ENCODE peak calls at places on chromosomes 13 and 19, in nine cellular contexts. O is colonic mucosa; B is NCI-H1105 treated with DMSO at 0.1 percent for 48 hours; V is naive thymus-derived CD4-positive, alpha-beta T cell; U is T-helper 2 cell; P is spleen; L is central memory CD4-positive, alpha-beta T cell; J is heart left ventricle; A is Peyer's patch. Y is an unnamed sample.

GRCh38 chr13:31824705-31825512 is 85.6 kb downstream of the RXFP2 start:
- DNase-seq in O (no peak), B (no peak), V (no peak), U (no peak), P (no peak), L (no peak), J (no peak), A (no peak), Y (peak; percentile 47)

GRCh38 chr19:3408996-3409345 is 42.6 kb downstream of the NFIC start:
- DNase-seq in O (no peak), B (no peak), V (no peak), U (no peak), P (no peak), L (no peak), J (no peak), A (no peak), Y (no peak)

GRCh38 chr13:68023838-68024581 is 793.9 kb upstream of the PCDH9 start:
- DNase-seq in O (peak; percentile 21), B (no peak), V (no peak), U (no peak), P (no peak), L (no peak), J (no peak), A (no peak), Y (no peak)

GRCh38 chr13:84263354-84264069 is 381.2 kb upstream of the SLITRK1 start:
- DNase-seq in O (no peak), B (no peak), V (no peak), U (no peak), P (no peak), L (no peak), J (no peak), A (no peak), Y (no peak)

GRCh38 chr19:58572818-58573657 is at the start of gene MZF1:
- DNase-seq in O (peak; percentile 99), B (no peak), V (peak; percentile 99), U (peak; percentile 99), P (peak; percentile 100), L (peak; percentile 100), J (peak; percentile 100), A (peak; percentile 100), Y (peak; percentile 100)

GRCh38 chr13:91058066-91058465 is 289.4 kb upstream of the MIR17HG start:
- DNase-seq in O (no peak), B (no peak), V (no peak), U (no peak), P (no peak), L (no peak), J (no peak), A (no peak), Y (peak; percentile 1)

GRCh38 chr19:49342291-49342721 is 7.1 kb downstream of the CD37 start:
- DNase-seq in O (no peak), B (no peak), V (no peak), U (no peak), P (peak; percentile 75), L (no peak), J (no peak), A (no peak), Y (no peak)

GRCh38 chr13:89783221-89783755 is 1564.2 kb upstream of the MIR17HG start:
- DNase-seq in O (no peak), B (no peak), V (no peak), U (no peak), P (peak; percentile 44), L (no peak), J (no peak), A (no peak), Y (no peak)

GRCh38 chr19:3482507-3483225 is 575 bp downstream of the SMIM44 start:
- DNase-seq in O (peak; percentile 76), B (no peak), V (no peak), U (no peak), P (no peak), L (no peak), J (no peak), A (no peak), Y (no peak)

GRCh38 chr13:79281335-79281734 is 124.7 kb downstream of the RBM26 start:
- DNase-seq in O (no peak), B (no peak), V (no peak), U (no peak), P (no peak), L (no peak), J (no peak), A (no peak), Y (no peak)

GRCh38 chr13:75123428-75123827 is 358.5 kb downstream of the TBC1D4 start:
- DNase-seq in O (no peak), B (peak; percentile 9), V (no peak), U (no peak), P (no peak), L (no peak), J (no peak), A (no peak), Y (no peak)

GRCh38 chr19:13343514-13343913 is 162.8 kb downstream of the CACNA1A start:
- DNase-seq in O (no peak), B (no peak), V (no peak), U (no peak), P (no peak), L (no peak), J (no peak), A (no peak), Y (no peak)

GRCh38 chr13:68257111-68257842 is 1027.1 kb upstream of the PCDH9 start:
- DNase-seq in O (no peak), B (no peak), V (no peak), U (no peak), P (no peak), L (no peak), J (no peak), A (no peak), Y (peak; percentile 12)

GRCh38 chr19:955803-956746 is 28.1 kb upstream of the WDR18 start:
- DNase-seq in O (no peak), B (no peak), V (no peak), U (no peak), P (no peak), L (no peak), J (no peak), A (no peak), Y (no peak)

GRCh38 chr13:78239681-78240080 is 321.1 kb upstream of the EDNRB start:
- DNase-seq in O (no peak), B (no peak), V (no peak), U (no peak), P (no peak), L (no peak), J (no peak), A (no peak), Y (no peak)

GRCh38 chr13:30616927-30617314 is 799 bp upstream of the USPL1 start:
- DNase-seq in O (peak; percentile 77), B (peak; percentile 66), V (no peak), U (no peak), P (no peak), L (peak; percentile 67), J (peak; percentile 76), A (peak; percentile 78), Y (peak; percentile 86)

GRCh38 chr13:29484236-29484635 is 111.3 kb downstream of the SLC7A1 start:
- DNase-seq in O (no peak), B (no peak), V (no peak), U (no peak), P (peak; percentile 72), L (no peak), J (no peak), A (no peak), Y (no peak)

GRCh38 chr13:102310691-102311432 is 91.0 kb downstream of the FGF14 start:
- DNase-seq in O (no peak), B (no peak), V (no peak), U (no peak), P (no peak), L (no peak), J (peak; percentile 43), A (no peak), Y (no peak)

GRCh38 chr13:113874177-113874576 is 10.3 kb upstream of the GAS6 start:
- DNase-seq in O (no peak), B (no peak), V (no peak), U (no peak), P (no peak), L (no peak), J (no peak), A (no peak), Y (no peak)

GRCh38 chr13:50369646-50370045 is 354.4 kb downstream of the KCNRG start:
- DNase-seq in O (no peak), B (no peak), V (no peak), U (no peak), P (no peak), L (no peak), J (no peak), A (no peak), Y (no peak)

GRCh38 chr13:99289674-99290337 is 17.4 kb downstream of the GPR183 start:
- DNase-seq in O (no peak), B (no peak), V (no peak), U (no peak), P (no peak), L (peak; percentile 43), J (no peak), A (no peak), Y (no peak)

GRCh38 chr19:38384209-38385027 is 3.4 kb downstream of the GGN start:
- DNase-seq in O (no peak), B (no peak), V (no peak), U (no peak), P (no peak), L (no peak), J (no peak), A (no peak), Y (no peak)

GRCh38 chr19:35347930-35348298 is 212 bp downstream of the FFAR1 start:
- DNase-seq in O (no peak), B (no peak), V (no peak), U (no peak), P (no peak), L (no peak), J (no peak), A (no peak), Y (no peak)

GRCh38 chr19:39304701-39305571 is 8.7 kb downstream of the IFNL1 start:
- DNase-seq in O (no peak), B (no peak), V (no peak), U (no peak), P (peak; percentile 38), L (no peak), J (no peak), A (no peak), Y (no peak)

GRCh38 chr19:38003427-38004099 is 96.6 kb downstream of the SIPA1L3 start:
- DNase-seq in O (peak; percentile 60), B (peak; percentile 87), V (no peak), U (no peak), P (peak; percentile 81), L (no peak), J (peak; percentile 73), A (peak; percentile 50), Y (peak; percentile 90)

GRCh38 chr13:95882121-95882520 is 171.1 kb downstream of the UGGT2 start:
- DNase-seq in O (no peak), B (no peak), V (no peak), U (no peak), P (no peak), L (no peak), J (no peak), A (no peak), Y (no peak)

GRCh38 chr19:7346488-7346971 is 2.2 kb upstream of the ARHGEF18 start:
- DNase-seq in O (no peak), B (no peak), V (no peak), U (no peak), P (peak; percentile 69), L (no peak), J (no peak), A (no peak), Y (no peak)

GRCh38 chr13:40985596-40986327 is 33.4 kb downstream of the ELF1 start:
- DNase-seq in O (no peak), B (no peak), V (no peak), U (no peak), P (no peak), L (no peak), J (no peak), A (no peak), Y (no peak)

GRCh38 chr13:97100821-97101220 is 106.5 kb upstream of the OXGR1 start:
- DNase-seq in O (no peak), B (no peak), V (no peak), U (no peak), P (no peak), L (no peak), J (no peak), A (no peak), Y (no peak)

GRCh38 chr13:32081591-32081990 is 50.0 kb downstream of the FRY start:
- DNase-seq in O (no peak), B (no peak), V (no peak), U (no peak), P (no peak), L (no peak), J (no peak), A (no peak), Y (no peak)

GRCh38 chr13:80237646-80238045 is 103.3 kb downstream of the SPRY2 start:
- DNase-seq in O (no peak), B (no peak), V (no peak), U (no peak), P (no peak), L (no peak), J (no peak), A (no peak), Y (no peak)